ENCODE peak calls at places on chromosome 3, in nine cellular contexts. U, K, X, N, A, M, F, T and C are unnamed samples. For H3K4me1, the result is how much of the 10 kb centered on the place peaks cover.

GRCh38 chr3:42410362-42410761 is at the start of gene LYZL4:
- DNase-seq in U (no peak), K (no peak), X (no peak), N (no peak), A (no peak), M (no peak), F (no peak), T (no peak), C (no peak)

GRCh38 chr3:65342084-65342683 is 654.4 kb upstream of the ADAMTS9 start:
- DNase-seq in U (peak), K (peak), X (peak), N (peak), A (peak), M (no peak), F (peak), T (peak), C (peak)

GRCh38 chr3:33636125-33636855 is 81.8 kb downstream of the CLASP2 start:
- DNase-seq in U (peak), K (no peak), X (peak), N (no peak), A (no peak), M (no peak), F (no peak), T (no peak), C (no peak)

GRCh38 chr3:57952208-57952631 is 56.0 kb upstream of the FLNB start:
- DNase-seq in U (no peak), K (peak), X (peak), N (no peak), A (no peak), M (peak), F (no peak), T (no peak), C (no peak)

GRCh38 chr3:29183346-29184087 is 97.4 kb upstream of the RBMS3 start:
- DNase-seq in U (no peak), K (no peak), X (no peak), N (no peak), A (no peak), M (no peak), F (no peak), T (no peak), C (no peak)

GRCh38 chr3:171142985-171143384 is 116.5 kb upstream of the SLC2A2 start:
- DNase-seq in U (no peak), K (no peak), X (no peak), N (no peak), A (no peak), M (no peak), F (peak), T (no peak), C (peak)

GRCh38 chr3:171282041-171282440 is 178.2 kb downstream of the TNIK start:
- DNase-seq in U (no peak), K (peak), X (no peak), N (no peak), A (no peak), M (no peak), F (no peak), T (no peak), C (no peak)

GRCh38 chr3:42667523-42668402 is 14.3 kb downstream of the ZBTB47 start:
- DNase-seq in U (no peak), K (no peak), X (no peak), N (peak), A (no peak), M (no peak), F (no peak), T (no peak), C (no peak)

GRCh38 chr3:69420781-69421520 is 35.1 kb upstream of the FRMD4B start:
- DNase-seq in U (no peak), K (peak), X (no peak), N (no peak), A (no peak), M (no peak), F (no peak), T (no peak), C (no peak)

GRCh38 chr3:110618512-110619226 is 452.9 kb upstream of the NECTIN3 start:
- DNase-seq in U (no peak), K (no peak), X (no peak), N (no peak), A (no peak), M (no peak), F (peak), T (no peak), C (no peak)

GRCh38 chr3:78610462-78611125 is 1157.2 kb downstream of the ROBO1 start:
- DNase-seq in U (no peak), K (no peak), X (no peak), N (no peak), A (no peak), M (no peak), F (no peak), T (no peak), C (no peak)

GRCh38 chr3:66336358-66336766 is 115.6 kb downstream of the SLC25A26 start:
- DNase-seq in U (no peak), K (no peak), X (no peak), N (no peak), A (no peak), M (no peak), F (no peak), T (no peak), C (no peak)

GRCh38 chr3:121698513-121698912 is 37.8 kb upstream of the HCLS1 start:
- DNase-seq in U (no peak), K (no peak), X (no peak), N (no peak), A (no peak), M (no peak), F (no peak), T (no peak), C (no peak)

GRCh38 chr3:23763040-23763477 is 42.7 kb upstream of the UBE2E1 start:
- DNase-seq in U (peak), K (peak), X (peak), N (no peak), A (no peak), M (peak), F (no peak), T (no peak), C (no peak)

GRCh38 chr3:139281096-139281495 is 62.7 kb upstream of the MRPS22 start:
- DNase-seq in U (no peak), K (no peak), X (no peak), N (no peak), A (no peak), M (no peak), F (no peak), T (no peak), C (no peak)

GRCh38 chr3:111302073-111302472 is 230.5 kb downstream of the NECTIN3 start:
- DNase-seq in U (no peak), K (no peak), X (no peak), N (no peak), A (no peak), M (no peak), F (no peak), T (no peak), C (no peak)

GRCh38 chr3:16132926-16133325 is 41.6 kb upstream of the GALNT15 start:
- DNase-seq in U (no peak), K (peak), X (no peak), N (no peak), A (no peak), M (no peak), F (no peak), T (no peak), C (no peak)

GRCh38 chr3:46509661-46510187 is 11.9 kb downstream of the RTP3 start:
- DNase-seq in U (no peak), K (no peak), X (no peak), N (no peak), A (no peak), M (no peak), F (no peak), T (no peak), C (no peak)

GRCh38 chr3:107727102-107727501 is 204.3 kb downstream of the BBX start:
- DNase-seq in U (no peak), K (no peak), X (no peak), N (no peak), A (no peak), M (no peak), F (no peak), T (no peak), C (no peak)

GRCh38 chr3:130838898-130839572 is 54.8 kb upstream of the ATP2C1 start:
- DNase-seq in U (no peak), K (no peak), X (no peak), N (no peak), A (no peak), M (no peak), F (no peak), T (no peak), C (no peak)

GRCh38 chr3:42473083-42473932 is 29.1 kb upstream of the VIPR1 start:
- DNase-seq in U (no peak), K (no peak), X (no peak), N (peak), A (peak), M (no peak), F (no peak), T (no peak), C (no peak)

GRCh38 chr3:180804871-180805430 is 107.5 kb upstream of the FXR1 start:
- DNase-seq in U (no peak), K (no peak), X (peak), N (no peak), A (no peak), M (peak), F (no peak), T (no peak), C (no peak)

GRCh38 chr3:171461087-171461917 is 1.1 kb upstream of the TNIK start:
- DNase-seq in U (no peak), K (peak), X (no peak), N (peak), A (no peak), M (no peak), F (no peak), T (no peak), C (no peak)

GRCh38 chr3:81743096-81744025 is 18.1 kb downstream of the GBE1 start:
- DNase-seq in U (no peak), K (no peak), X (no peak), N (no peak), A (no peak), M (peak), F (no peak), T (no peak), C (peak)

GRCh38 chr3:20123121-20123652 is 62.8 kb downstream of the SGO1 start:
- DNase-seq in U (no peak), K (no peak), X (no peak), N (no peak), A (no peak), M (no peak), F (no peak), T (no peak), C (no peak)

GRCh38 chr3:46666471-46666845 is 27.0 kb downstream of the ALS2CL start:
- DNase-seq in U (no peak), K (peak), X (no peak), N (peak), A (peak), M (peak), F (peak), T (peak), C (peak)

GRCh38 chr3:111691293-111691909 is 96.3 kb upstream of the ZBED2 start:
- DNase-seq in U (peak), K (no peak), X (peak), N (no peak), A (no peak), M (no peak), F (no peak), T (no peak), C (no peak)

GRCh38 chr3:87436781-87437543 is 160.6 kb upstream of the POU1F1 start:
- DNase-seq in U (no peak), K (no peak), X (no peak), N (no peak), A (no peak), M (no peak), F (no peak), T (no peak), C (no peak)

GRCh38 chr3:109033000-109033660 is 79.5 kb upstream of the GUCA1C start:
- DNase-seq in U (no peak), K (no peak), X (no peak), N (no peak), A (no peak), M (no peak), F (no peak), T (no peak), C (no peak)
- TF ChIP-seq CTCF in U (no peak), K (no peak), X (no peak), N (no peak), A (no peak), M (no peak), F (no peak), T (no peak), C (no peak)

DNA sequence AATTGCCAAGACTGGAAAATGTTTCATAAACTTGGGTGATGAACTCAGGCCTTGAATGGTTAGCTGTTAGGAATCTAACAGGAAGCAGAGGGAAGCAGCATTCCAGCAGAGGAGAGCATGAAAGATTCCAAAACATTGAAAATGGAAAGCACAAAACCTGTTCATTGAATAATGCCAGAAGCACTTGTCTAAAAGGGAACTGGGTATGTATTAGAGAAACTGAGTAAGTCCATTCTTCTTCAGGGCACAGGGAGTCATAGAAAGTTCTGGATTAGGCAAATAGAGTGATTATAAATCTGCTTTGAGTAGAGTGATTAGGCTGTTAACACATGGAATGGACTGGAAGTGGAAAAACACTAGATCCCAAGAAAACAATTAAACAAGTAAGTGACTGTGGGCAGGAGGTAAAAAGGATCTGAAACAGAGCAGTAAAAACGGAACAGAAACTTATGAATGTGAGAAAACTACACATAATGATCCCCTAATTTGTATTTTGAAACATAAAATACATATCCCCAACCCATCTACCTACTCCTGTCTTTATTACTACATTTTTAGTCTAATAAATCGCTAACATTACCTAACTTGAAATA is 343.4 kb downstream of the TBC1D5 start:
- DNase-seq in U (peak), K (no peak), X (no peak), N (no peak), A (no peak), M (no peak), F (no peak), T (no peak), C (no peak)
- H3K4me1 ChIP-seq in U (under half), K (under half), X (under half), N (under half), A (under half), M (under half), F (under half), T (under half), C (under half)

GRCh38 chr3:71723452-71724170 is 1.6 kb downstream of the EIF4E3 start:
- DNase-seq in U (no peak), K (no peak), X (no peak), N (no peak), A (no peak), M (no peak), F (no peak), T (no peak), C (no peak)

GRCh38 chr3:71724171-71724453 is 1.1 kb downstream of the EIF4E3 start:
- DNase-seq in U (no peak), K (no peak), X (no peak), N (no peak), A (no peak), M (no peak), F (no peak), T (no peak), C (no peak)

GRCh38 chr3:71724584-71725278 is 471 bp downstream of the EIF4E3 start:
- DNase-seq in U (no peak), K (peak), X (peak), N (peak), A (peak), M (peak), F (peak), T (peak), C (peak)

GRCh38 chr3:71725279-71725991 is at the start of gene EIF4E3:
- DNase-seq in U (no peak), K (peak), X (peak), N (peak), A (peak), M (peak), F (peak), T (peak), C (peak)

DNA sequence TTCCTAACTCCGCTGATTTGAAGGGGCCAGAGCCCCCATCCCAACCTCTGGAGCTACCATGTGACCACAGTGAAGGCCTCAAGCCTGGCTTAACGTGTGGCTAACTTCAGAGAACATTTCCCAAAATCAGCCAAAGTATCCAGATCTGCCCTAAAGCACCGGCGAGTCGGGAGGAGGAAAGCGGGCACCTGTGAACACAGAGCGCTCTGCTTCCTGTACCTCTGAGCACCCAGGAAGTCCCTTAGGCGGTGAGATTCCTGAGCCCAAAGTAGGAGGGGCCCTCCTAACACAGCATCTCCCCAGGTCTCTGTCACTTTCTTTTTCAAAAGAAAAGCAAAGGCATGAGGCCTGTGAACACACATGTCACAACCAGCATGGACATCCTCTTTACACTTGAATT is 904 bp upstream of the EIF4E3 start:
- DNase-seq in U (no peak), K (no peak), X (no peak), N (peak), A (no peak), M (no peak), F (no peak), T (no peak), C (no peak)
- H3K27ac ChIP-seq in U (no peak), K (no peak), X (no peak), N (peak), A (peak), M (peak), F (no peak), T (peak), C (no peak)

DNA sequence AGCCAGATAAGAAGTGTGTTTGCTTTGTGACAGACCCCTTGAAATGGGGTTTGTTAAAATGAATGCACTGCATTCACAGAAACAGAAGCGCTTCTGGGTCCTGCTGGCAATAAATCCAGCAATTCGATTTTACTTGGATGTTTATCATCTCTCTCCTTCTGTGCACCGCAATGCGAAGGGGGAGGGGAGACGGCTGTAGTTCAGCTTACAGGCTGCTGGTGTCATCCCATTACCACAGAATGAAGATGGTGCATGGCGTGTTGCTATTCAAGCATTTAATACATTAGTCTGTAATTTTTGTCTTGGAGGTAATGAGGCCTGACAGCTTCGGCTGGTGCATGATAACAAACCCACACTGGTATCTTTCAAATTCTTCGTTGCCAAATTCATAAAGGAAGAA is 418.1 kb downstream of the OTOL1 start:
- DNase-seq in U (no peak), K (peak), X (peak), N (peak), A (no peak), M (no peak), F (no peak), T (no peak), C (no peak)
- TF ChIP-seq CTCF in U (no peak), K (peak), X (peak), N (peak), A (peak), M (no peak), F (peak), T (no peak), C (no peak)

GRCh38 chr3:47980795-47981194 is 35.4 kb downstream of the MAP4 start:
- DNase-seq in U (no peak), K (no peak), X (no peak), N (no peak), A (no peak), M (no peak), F (no peak), T (no peak), C (no peak)

GRCh38 chr3:47978386-47978785 is 37.8 kb downstream of the MAP4 start:
- DNase-seq in U (no peak), K (no peak), X (no peak), N (no peak), A (no peak), M (no peak), F (no peak), T (no peak), C (no peak)

GRCh38 chr3:47976135-47976758 is 40.0 kb downstream of the MAP4 start:
- DNase-seq in U (peak), K (no peak), X (no peak), N (no peak), A (no peak), M (no peak), F (no peak), T (no peak), C (no peak)

GRCh38 chr3:47979070-47979469 is 37.1 kb downstream of the MAP4 start:
- DNase-seq in U (no peak), K (no peak), X (no peak), N (no peak), A (no peak), M (no peak), F (no peak), T (no peak), C (no peak)

DNA sequence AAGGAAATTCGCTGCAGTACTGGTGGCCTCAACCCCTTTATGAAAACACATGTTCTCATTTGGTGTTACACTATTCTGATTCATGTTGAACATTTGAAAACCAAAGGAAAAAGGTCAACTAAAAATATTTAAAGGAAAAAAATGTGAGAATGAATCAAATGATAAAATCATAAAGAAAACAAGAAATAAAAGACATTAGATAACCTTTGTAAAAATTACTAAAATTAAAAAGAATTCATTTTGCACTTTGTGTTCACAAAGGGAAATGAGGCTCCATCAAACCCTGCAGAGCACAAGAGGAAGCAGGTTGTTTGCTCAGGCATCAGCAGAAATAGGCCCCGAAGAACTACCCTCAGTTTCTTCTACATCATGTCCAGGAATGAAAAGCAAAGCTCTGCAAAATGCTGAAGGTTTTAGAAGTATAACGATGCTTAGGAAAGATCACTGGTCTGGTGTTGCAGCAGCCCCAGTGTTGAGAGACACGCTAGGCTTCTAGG is 41.2 kb downstream of the MAP4 start:
- DNase-seq in U (peak), K (no peak), X (no peak), N (no peak), A (no peak), M (no peak), F (no peak), T (no peak), C (no peak)
- H3K4me1 ChIP-seq in U (under half), K (under half), X (under half), N (under half), A (under half), M (under half), F (under half), T (under half), C (under half)

DNA sequence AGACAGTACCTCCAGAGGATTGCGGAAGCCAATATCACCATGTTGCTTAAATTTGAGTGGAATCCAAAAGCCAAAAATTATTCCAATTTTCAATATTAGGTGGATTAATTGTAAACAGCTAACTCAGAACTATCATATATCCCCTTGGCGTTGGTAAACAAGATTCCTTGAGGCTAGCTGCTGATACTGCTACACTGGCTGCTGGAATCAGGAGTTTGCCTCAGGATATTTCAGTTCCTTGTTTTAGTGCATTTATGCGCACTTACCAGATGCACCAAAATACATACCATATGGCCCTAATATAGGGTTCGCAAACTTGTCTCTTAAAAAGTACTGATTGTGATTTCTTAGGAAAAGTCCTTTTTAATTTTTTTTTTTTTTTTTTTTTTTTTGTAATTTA is 605.2 kb upstream of the NAALADL2 start:
- DNase-seq in U (no peak), K (no peak), X (no peak), N (no peak), A (no peak), M (no peak), F (no peak), T (no peak), C (no peak)
- H3K27ac ChIP-seq in U (no peak), K (no peak), X (no peak), N (no peak), A (no peak), M (no peak), F (no peak), T (no peak), C (no peak)